ENCODE peak calls at places on chromosomes 12 and 14, in ten cellular contexts. One of them, this sample, is unnamed.

GRCh38 chr12:91355150-91356006 is 172.8 kb upstream of the DCN start:
- DNase-seq in mucosa of gallbladder: peak; percentile 79
- DNase-seq in GM10248: peak; percentile 16
- DNase-seq in endothelial cell: peak; percentile 61
- DNase-seq in left colon: peak; percentile 58
- DNase-seq in amniotic epithelial cell: peak; percentile 74
- DNase-seq in hippocampal formation: peak; percentile 35
- DNase-seq in CD4-positive, alpha-beta memory T cell: peak; percentile 28
- DNase-seq in heart right ventricle: peak; percentile 37
- DNase-seq in mesothelial cell of epicardium: peak; percentile 26
- DNase-seq in this sample: peak; percentile 51

GRCh38 chr12:89417246-89417977 is 65.1 kb upstream of the DUSP6 start:
- DNase-seq in mucosa of gallbladder: no peak
- DNase-seq in GM10248: no peak
- DNase-seq in endothelial cell: no peak
- DNase-seq in left colon: no peak
- DNase-seq in amniotic epithelial cell: peak; percentile 48
- DNase-seq in hippocampal formation: no peak
- DNase-seq in CD4-positive, alpha-beta memory T cell: no peak
- DNase-seq in heart right ventricle: no peak
- DNase-seq in mesothelial cell of epicardium: no peak
- DNase-seq in this sample: no peak

GRCh38 chr12:89166525-89166934 is 185.8 kb downstream of the DUSP6 start:
- DNase-seq in mucosa of gallbladder: no peak
- DNase-seq in GM10248: peak; percentile 25
- DNase-seq in endothelial cell: no peak
- DNase-seq in left colon: no peak
- DNase-seq in amniotic epithelial cell: no peak
- DNase-seq in hippocampal formation: no peak
- DNase-seq in CD4-positive, alpha-beta memory T cell: no peak
- DNase-seq in heart right ventricle: no peak
- DNase-seq in mesothelial cell of epicardium: no peak
- DNase-seq in this sample: no peak

GRCh38 chr12:26746315-26746714 is 86.7 kb downstream of the ITPR2 start:
- DNase-seq in mucosa of gallbladder: no peak
- DNase-seq in GM10248: peak; percentile 15
- DNase-seq in endothelial cell: no peak
- DNase-seq in left colon: no peak
- DNase-seq in amniotic epithelial cell: peak; percentile 91
- DNase-seq in hippocampal formation: no peak
- DNase-seq in CD4-positive, alpha-beta memory T cell: no peak
- DNase-seq in heart right ventricle: no peak
- DNase-seq in mesothelial cell of epicardium: no peak
- DNase-seq in this sample: no peak

GRCh38 chr14:90903101-90903500 is 86.9 kb upstream of the TTC7B start:
- DNase-seq in mucosa of gallbladder: peak; percentile 66
- DNase-seq in GM10248: peak; percentile 72
- DNase-seq in endothelial cell: peak; percentile 55
- DNase-seq in left colon: peak; percentile 46
- DNase-seq in amniotic epithelial cell: peak; percentile 49
- DNase-seq in hippocampal formation: peak; percentile 32
- DNase-seq in CD4-positive, alpha-beta memory T cell: peak; percentile 58
- DNase-seq in heart right ventricle: no peak
- DNase-seq in mesothelial cell of epicardium: no peak
- DNase-seq in this sample: peak; percentile 51

GRCh38 chr12:129848921-129849320 is 54.9 kb downstream of the TMEM132D start:
- DNase-seq in mucosa of gallbladder: no peak
- DNase-seq in GM10248: no peak
- DNase-seq in endothelial cell: no peak
- DNase-seq in left colon: no peak
- DNase-seq in amniotic epithelial cell: no peak
- DNase-seq in hippocampal formation: no peak
- DNase-seq in CD4-positive, alpha-beta memory T cell: no peak
- DNase-seq in heart right ventricle: no peak
- DNase-seq in mesothelial cell of epicardium: no peak
- DNase-seq in this sample: no peak

GRCh38 chr14:49633650-49634546 is 1.1 kb downstream of the DNAAF2 start:
- DNase-seq in mucosa of gallbladder: peak; percentile 93
- DNase-seq in GM10248: peak; percentile 93
- DNase-seq in endothelial cell: peak; percentile 97
- DNase-seq in left colon: peak; percentile 94
- DNase-seq in amniotic epithelial cell: peak; percentile 93
- DNase-seq in hippocampal formation: peak; percentile 86
- DNase-seq in CD4-positive, alpha-beta memory T cell: peak; percentile 92
- DNase-seq in heart right ventricle: peak; percentile 94
- DNase-seq in mesothelial cell of epicardium: peak; percentile 85
- DNase-seq in this sample: peak; percentile 93

GRCh38 chr14:35631071-35631805 is 97.3 kb downstream of the INSM2 start:
- DNase-seq in mucosa of gallbladder: no peak
- DNase-seq in GM10248: no peak
- DNase-seq in endothelial cell: no peak
- DNase-seq in left colon: no peak
- DNase-seq in amniotic epithelial cell: peak; percentile 9
- DNase-seq in hippocampal formation: no peak
- DNase-seq in CD4-positive, alpha-beta memory T cell: no peak
- DNase-seq in heart right ventricle: no peak
- DNase-seq in mesothelial cell of epicardium: no peak
- DNase-seq in this sample: no peak

GRCh38 chr14:70594461-70594860 is 6.0 kb downstream of the MED6 start:
- DNase-seq in mucosa of gallbladder: no peak
- DNase-seq in GM10248: no peak
- DNase-seq in endothelial cell: no peak
- DNase-seq in left colon: no peak
- DNase-seq in amniotic epithelial cell: no peak
- DNase-seq in hippocampal formation: no peak
- DNase-seq in CD4-positive, alpha-beta memory T cell: no peak
- DNase-seq in heart right ventricle: no peak
- DNase-seq in mesothelial cell of epicardium: no peak
- DNase-seq in this sample: no peak

GRCh38 chr12:19273482-19274330 is 144.2 kb downstream of the PLEKHA5 start:
- DNase-seq in mucosa of gallbladder: peak; percentile 66
- DNase-seq in GM10248: no peak
- DNase-seq in endothelial cell: no peak
- DNase-seq in left colon: peak; percentile 56
- DNase-seq in amniotic epithelial cell: peak; percentile 97
- DNase-seq in hippocampal formation: no peak
- DNase-seq in CD4-positive, alpha-beta memory T cell: peak; percentile 62
- DNase-seq in heart right ventricle: peak; percentile 64
- DNase-seq in mesothelial cell of epicardium: no peak
- DNase-seq in this sample: no peak

GRCh38 chr12:11630046-11630706 is 19.3 kb upstream of the ETV6 start:
- DNase-seq in mucosa of gallbladder: no peak
- DNase-seq in GM10248: no peak
- DNase-seq in endothelial cell: no peak
- DNase-seq in left colon: no peak
- DNase-seq in amniotic epithelial cell: no peak
- DNase-seq in hippocampal formation: no peak
- DNase-seq in CD4-positive, alpha-beta memory T cell: no peak
- DNase-seq in heart right ventricle: no peak
- DNase-seq in mesothelial cell of epicardium: no peak
- DNase-seq in this sample: no peak

GRCh38 chr12:28378749-28379148 is 188.5 kb downstream of the CCDC91 start:
- DNase-seq in mucosa of gallbladder: no peak
- DNase-seq in GM10248: no peak
- DNase-seq in endothelial cell: no peak
- DNase-seq in left colon: no peak
- DNase-seq in amniotic epithelial cell: peak; percentile 54
- DNase-seq in hippocampal formation: no peak
- DNase-seq in CD4-positive, alpha-beta memory T cell: no peak
- DNase-seq in heart right ventricle: no peak
- DNase-seq in mesothelial cell of epicardium: no peak
- DNase-seq in this sample: no peak

GRCh38 chr14:51094282-51094821 is 553 bp downstream of the TRIM9 start:
- DNase-seq in mucosa of gallbladder: no peak
- DNase-seq in GM10248: peak; percentile 22
- DNase-seq in endothelial cell: peak; percentile 20
- DNase-seq in left colon: no peak
- DNase-seq in amniotic epithelial cell: no peak
- DNase-seq in hippocampal formation: no peak
- DNase-seq in CD4-positive, alpha-beta memory T cell: peak; percentile 3
- DNase-seq in heart right ventricle: peak; percentile 16
- DNase-seq in mesothelial cell of epicardium: no peak
- DNase-seq in this sample: peak; percentile 64

GRCh38 chr14:56482306-56482705 is 97.3 kb upstream of the TMEM260 start:
- DNase-seq in mucosa of gallbladder: no peak
- DNase-seq in GM10248: no peak
- DNase-seq in endothelial cell: peak; percentile 47
- DNase-seq in left colon: no peak
- DNase-seq in amniotic epithelial cell: peak; percentile 13
- DNase-seq in hippocampal formation: no peak
- DNase-seq in CD4-positive, alpha-beta memory T cell: no peak
- DNase-seq in heart right ventricle: no peak
- DNase-seq in mesothelial cell of epicardium: no peak
- DNase-seq in this sample: no peak

GRCh38 chr12:25997401-25997973 is 39.0 kb downstream of the RASSF8 start:
- DNase-seq in mucosa of gallbladder: no peak
- DNase-seq in GM10248: no peak
- DNase-seq in endothelial cell: no peak
- DNase-seq in left colon: no peak
- DNase-seq in amniotic epithelial cell: peak; percentile 72
- DNase-seq in hippocampal formation: no peak
- DNase-seq in CD4-positive, alpha-beta memory T cell: no peak
- DNase-seq in heart right ventricle: no peak
- DNase-seq in mesothelial cell of epicardium: no peak
- DNase-seq in this sample: no peak

GRCh38 chr14:76710093-76711010 is 50.9 kb upstream of the VASH1 start:
- DNase-seq in mucosa of gallbladder: no peak
- DNase-seq in GM10248: peak; percentile 59
- DNase-seq in endothelial cell: peak; percentile 26
- DNase-seq in left colon: no peak
- DNase-seq in amniotic epithelial cell: peak; percentile 44
- DNase-seq in hippocampal formation: no peak
- DNase-seq in CD4-positive, alpha-beta memory T cell: peak; percentile 40
- DNase-seq in heart right ventricle: no peak
- DNase-seq in mesothelial cell of epicardium: no peak
- DNase-seq in this sample: no peak

GRCh38 chr12:5887758-5888157 is 57.3 kb downstream of the ANO2 start:
- DNase-seq in mucosa of gallbladder: no peak
- DNase-seq in GM10248: no peak
- DNase-seq in endothelial cell: no peak
- DNase-seq in left colon: no peak
- DNase-seq in amniotic epithelial cell: no peak
- DNase-seq in hippocampal formation: no peak
- DNase-seq in CD4-positive, alpha-beta memory T cell: no peak
- DNase-seq in heart right ventricle: no peak
- DNase-seq in mesothelial cell of epicardium: no peak
- DNase-seq in this sample: no peak

GRCh38 chr12:96263449-96263902 is 69.3 kb downstream of the ELK3 start:
- DNase-seq in mucosa of gallbladder: no peak
- DNase-seq in GM10248: no peak
- DNase-seq in endothelial cell: no peak
- DNase-seq in left colon: no peak
- DNase-seq in amniotic epithelial cell: no peak
- DNase-seq in hippocampal formation: peak; percentile 24
- DNase-seq in CD4-positive, alpha-beta memory T cell: no peak
- DNase-seq in heart right ventricle: peak; percentile 30
- DNase-seq in mesothelial cell of epicardium: no peak
- DNase-seq in this sample: no peak

GRCh38 chr12:5269846-5270245 is 162.1 kb upstream of the NTF3 start:
- DNase-seq in mucosa of gallbladder: no peak
- DNase-seq in GM10248: no peak
- DNase-seq in endothelial cell: no peak
- DNase-seq in left colon: no peak
- DNase-seq in amniotic epithelial cell: no peak
- DNase-seq in hippocampal formation: no peak
- DNase-seq in CD4-positive, alpha-beta memory T cell: no peak
- DNase-seq in heart right ventricle: no peak
- DNase-seq in mesothelial cell of epicardium: no peak
- DNase-seq in this sample: no peak

GRCh38 chr12:101777476-101777875 is 38.2 kb upstream of the SYCP3 start:
- DNase-seq in mucosa of gallbladder: no peak
- DNase-seq in GM10248: no peak
- DNase-seq in endothelial cell: no peak
- DNase-seq in left colon: no peak
- DNase-seq in amniotic epithelial cell: no peak
- DNase-seq in hippocampal formation: peak; percentile 25
- DNase-seq in CD4-positive, alpha-beta memory T cell: no peak
- DNase-seq in heart right ventricle: no peak
- DNase-seq in mesothelial cell of epicardium: no peak
- DNase-seq in this sample: no peak

GRCh38 chr14:56144176-56144575 is 26.0 kb downstream of the PELI2 start:
- DNase-seq in mucosa of gallbladder: no peak
- DNase-seq in GM10248: no peak
- DNase-seq in endothelial cell: no peak
- DNase-seq in left colon: no peak
- DNase-seq in amniotic epithelial cell: no peak
- DNase-seq in hippocampal formation: no peak
- DNase-seq in CD4-positive, alpha-beta memory T cell: no peak
- DNase-seq in heart right ventricle: no peak
- DNase-seq in mesothelial cell of epicardium: no peak
- DNase-seq in this sample: no peak

This sample was measured in anterior cingulate cortex.